ENCODE peak calls at places on chromosomes 13 and 19, in five cellular contexts. C is suprapubic skin, L is upper lobe of left lung, A is ovary, V is K562. U is an unnamed sample.

GRCh38 chr13:45295536-45295935 is 45.4 kb downstream of the TPT1 start:
- DNase-seq in C (no peak), L (no peak), A (no peak), V (no peak), U (no peak)

GRCh38 chr13:91721413-91721812 is 323.0 kb downstream of the GPC5 start:
- DNase-seq in C (no peak), L (no peak), A (no peak), V (no peak), U (no peak)

GRCh38 chr19:45376045-45376724 is 5.8 kb upstream of the ERCC2 start:
- DNase-seq in C (no peak), L (no peak), A (no peak), V (no peak), U (no peak)

GRCh38 chr13:99614465-99614885 is 113.2 kb downstream of the TM9SF2 start:
- DNase-seq in C (no peak), L (no peak), A (no peak), V (peak), U (peak)

GRCh38 chr19:18252370-18252717 is 21.9 kb downstream of the IQCN start:
- DNase-seq in C (no peak), L (no peak), A (no peak), V (no peak), U (no peak)

GRCh38 chr19:54339646-54340358 is 840 bp upstream of the LILRA4 start:
- DNase-seq in C (peak), L (no peak), A (no peak), V (no peak), U (no peak)

GRCh38 chr19:8194528-8195275 is 14.5 kb upstream of the CERS4 start:
- DNase-seq in C (no peak), L (peak), A (no peak), V (peak), U (peak)

GRCh38 chr13:86562876-86563275 is 763.7 kb upstream of the SLITRK6 start:
- DNase-seq in C (no peak), L (no peak), A (no peak), V (no peak), U (no peak)

GRCh38 chr19:18995804-18996241 is 37.5 kb downstream of the SUGP2 start:
- DNase-seq in C (no peak), L (no peak), A (no peak), V (peak), U (peak)

GRCh38 chr13:75219479-75220237 is 262.3 kb downstream of the TBC1D4 start:
- DNase-seq in C (peak), L (peak), A (peak), V (peak), U (peak)

GRCh38 chr19:33629826-33630375 is 8.1 kb downstream of the CHST8 start:
- DNase-seq in C (peak), L (no peak), A (no peak), V (no peak), U (no peak)

GRCh38 chr19:17246681-17247425 is 1.1 kb upstream of the NR2F6 start:
- DNase-seq in C (no peak), L (peak), A (no peak), V (peak), U (peak)

GRCh38 chr13:23205807-23206206 is 25.0 kb downstream of the SGCG start:
- DNase-seq in C (no peak), L (no peak), A (no peak), V (no peak), U (no peak)

GRCh38 chr19:47609885-47610545 is 1.1 kb downstream of the BICRA start:
- DNase-seq in C (peak), L (peak), A (peak), V (peak), U (peak)

GRCh38 chr13:93060144-93060543 is 166.5 kb upstream of the GPC6 start:
- DNase-seq in C (no peak), L (no peak), A (no peak), V (no peak), U (no peak)

GRCh38 chr19:16457195-16457953 is 14.4 kb downstream of the EPS15L1 start:
- DNase-seq in C (peak), L (no peak), A (peak), V (no peak), U (peak)

GRCh38 chr13:43339843-43340550 is 316.6 kb downstream of the DNAJC15 start:
- DNase-seq in C (no peak), L (no peak), A (no peak), V (no peak), U (no peak)

GRCh38 chr13:28355822-28356371 is 139.0 kb downstream of the FLT1 start:
- DNase-seq in C (no peak), L (no peak), A (no peak), V (peak), U (no peak)

GRCh38 chr19:53254451-53255341 is at the start of gene ZNF677:
- DNase-seq in C (peak), L (peak), A (peak), V (peak), U (peak)

GRCh38 chr13:20902438-20903163 is at the start of gene XPO4:
- DNase-seq in C (peak), L (peak), A (peak), V (peak), U (peak)

GRCh38 chr19:15025237-15025636 is 24.0 kb upstream of the CASP14 start:
- DNase-seq in C (no peak), L (no peak), A (no peak), V (peak), U (no peak)

GRCh38 chr19:41922585-41922984 is 5.7 kb downstream of the ERFL start:
- DNase-seq in C (no peak), L (peak), A (no peak), V (no peak), U (no peak)
- TF ChIP-seq EP300 in C (no peak), L (no peak), A (no peak), V (no peak), U (no peak)

DNA sequence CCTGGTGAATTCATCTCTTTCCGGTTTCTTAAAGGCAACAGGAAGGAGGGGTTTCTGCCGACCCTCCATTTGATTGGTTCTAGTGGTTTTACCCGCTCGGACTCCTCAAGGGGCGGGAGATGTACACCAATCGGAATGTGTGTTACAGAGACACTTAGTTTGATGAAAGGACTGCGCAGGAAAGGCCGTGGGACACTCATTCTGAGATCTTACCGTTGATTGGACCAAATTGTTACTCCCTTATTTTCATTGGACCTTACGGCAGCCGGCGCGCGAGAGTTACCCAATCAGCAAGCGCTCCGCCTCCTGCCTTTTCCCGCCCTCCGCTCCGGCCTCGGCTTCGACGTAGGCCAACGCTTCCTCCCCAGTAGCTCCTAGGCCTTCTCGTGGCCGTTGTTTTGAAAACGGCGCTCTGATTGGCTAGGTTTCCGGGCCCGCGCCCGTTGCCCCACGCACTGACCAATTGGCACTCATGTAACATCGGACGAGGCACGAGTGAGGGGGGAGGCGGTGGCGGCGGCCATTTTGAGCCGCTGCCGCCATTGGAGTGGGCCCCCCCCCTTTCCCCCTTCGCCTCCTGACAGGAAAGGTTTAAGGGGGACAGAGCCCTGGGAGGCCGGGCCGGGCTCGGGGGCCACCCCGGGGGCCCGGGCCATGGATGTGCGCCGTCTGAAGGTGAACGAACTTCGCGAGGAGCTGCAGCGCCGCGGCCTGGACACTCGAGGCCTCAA is at the start of gene HNRNPUL1:
- DNase-seq in C (peak), L (peak), A (peak), V (peak), U (peak)
- TF ChIP-seq EP300 in C (no peak), L (no peak), A (peak), V (no peak), U (no peak)

GRCh38 chr13:30862707-30863106 is 43.4 kb upstream of the MEDAG start:
- DNase-seq in C (no peak), L (peak), A (peak), V (no peak), U (no peak)
- TF ChIP-seq EP300 in C (no peak), L (no peak), A (no peak), V (no peak), U (no peak)

GRCh38 chr13:33135097-33135496 is 118.9 kb downstream of the KL start:
- DNase-seq in C (no peak), L (no peak), A (no peak), V (no peak), U (no peak)
- TF ChIP-seq EP300 in C (no peak), L (no peak), A (no peak), V (no peak), U (no peak)